ENCODE peak calls at places on chromosome 12, in four cellular contexts. Z is K562, I is SK-N-SH, H is HepG2. N is an unnamed sample.

GRCh38 chr12:108342985-108343384 is 3.9 kb upstream of the CMKLR1 start:
- DNase-seq in Z (no peak), I (no peak), H (no peak), N (no peak)

GRCh38 chr12:26318661-26319068 is 123.3 kb downstream of the SSPN start:
- DNase-seq in Z (peak; percentile 51), I (no peak), H (peak; percentile 73), N (no peak)

GRCh38 chr12:75459755-75460154 is 20.8 kb upstream of the GLIPR1 start:
- DNase-seq in Z (no peak), I (no peak), H (no peak), N (no peak)

GRCh38 chr12:4388032-4388431 is 8.5 kb upstream of the FGF23 start:
- DNase-seq in Z (peak; percentile 23), I (no peak), H (no peak), N (no peak)

GRCh38 chr12:64526859-64527258 is 74.9 kb downstream of the TBK1 start:
- DNase-seq in Z (no peak), I (peak; percentile 65), H (no peak), N (no peak)

GRCh38 chr12:103955811-103956514 is 9.7 kb upstream of the TDG start:
- DNase-seq in Z (no peak), I (peak; percentile 18), H (no peak), N (no peak)

GRCh38 chr12:75944097-75944904 is 87.3 kb downstream of the PHLDA1 start:
- DNase-seq in Z (peak; percentile 24), I (no peak), H (peak; percentile 97), N (no peak)

GRCh38 chr12:24752763-24753462 is 196.0 kb downstream of the BCAT1 start:
- DNase-seq in Z (no peak), I (no peak), H (peak; percentile 65), N (no peak)

GRCh38 chr12:48105321-48105866 is 485 bp downstream of the SENP1 start:
- DNase-seq in Z (no peak), I (no peak), H (no peak), N (no peak)

GRCh38 chr12:111991946-111992345 is 21.0 kb downstream of the TMEM116 start:
- DNase-seq in Z (no peak), I (no peak), H (no peak), N (no peak)

GRCh38 chr12:106917503-106917902 is 38.2 kb upstream of the TMEM263 start:
- DNase-seq in Z (no peak), I (no peak), H (no peak), N (no peak)

GRCh38 chr12:106919910-106920544 is 35.7 kb upstream of the TMEM263 start:
- DNase-seq in Z (peak; percentile 52), I (peak; percentile 54), H (peak; percentile 28), N (no peak)

GRCh38 chr12:106914796-106915634 is 40.7 kb upstream of the TMEM263 start:
- DNase-seq in Z (no peak), I (no peak), H (no peak), N (no peak)

GRCh38 chr12:106915635-106916026 is 40.1 kb upstream of the TMEM263 start:
- DNase-seq in Z (no peak), I (no peak), H (no peak), N (no peak)

GRCh38 chr12:106918746-106919145 is 37.0 kb upstream of the TMEM263 start:
- DNase-seq in Z (peak; percentile 38), I (peak; percentile 59), H (peak; percentile 30), N (peak; percentile 50)
- TF ChIP-seq FOXJ3 in Z (no peak), I (no peak), H (no peak), N (no peak)

GRCh38 chr12:12722351-12723146 is 5.4 kb downstream of the CDKN1B start:
- DNase-seq in Z (no peak), I (no peak), H (no peak), N (no peak)
- TF ChIP-seq FOXJ3 in Z (no peak), I (no peak), H (no peak), N (no peak)

GRCh38 chr12:98579347-98579746 is 14.1 kb upstream of the SLC25A3 start:
- DNase-seq in Z (no peak), I (no peak), H (no peak), N (no peak)

GRCh38 chr12:98580695-98581094 is 12.8 kb upstream of the SLC25A3 start:
- DNase-seq in Z (no peak), I (no peak), H (no peak), N (no peak)

GRCh38 chr12:98579835-98580234 is 13.7 kb upstream of the SLC25A3 start:
- DNase-seq in Z (no peak), I (no peak), H (no peak), N (no peak)

GRCh38 chr12:98578821-98579220 is 14.7 kb upstream of the SLC25A3 start:
- DNase-seq in Z (peak; percentile 58), I (no peak), H (no peak), N (no peak)

DNA sequence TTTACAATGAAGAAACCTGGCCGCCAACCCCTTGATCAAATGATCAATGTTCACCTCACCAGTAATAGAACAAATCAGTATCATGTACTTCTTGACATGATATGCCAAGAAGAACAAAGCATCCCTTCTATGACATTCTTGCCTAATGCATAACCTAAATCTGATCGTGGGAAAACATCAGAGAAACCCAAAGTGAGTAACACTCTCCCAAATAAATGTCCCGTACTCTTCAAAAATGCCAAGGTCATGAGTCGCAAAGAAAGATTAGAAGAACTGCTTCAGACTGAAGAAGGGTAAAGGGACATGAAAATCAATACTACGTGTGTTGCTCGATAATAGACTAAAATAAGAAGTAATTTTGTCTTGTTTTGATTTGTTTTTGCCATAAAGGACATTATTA is 11.4 kb upstream of the SLC25A3 start:
- DNase-seq in Z (no peak), I (no peak), H (no peak), N (no peak)
- TF ChIP-seq FOXJ3 in Z (no peak), I (no peak), H (no peak), N (no peak)

DNA sequence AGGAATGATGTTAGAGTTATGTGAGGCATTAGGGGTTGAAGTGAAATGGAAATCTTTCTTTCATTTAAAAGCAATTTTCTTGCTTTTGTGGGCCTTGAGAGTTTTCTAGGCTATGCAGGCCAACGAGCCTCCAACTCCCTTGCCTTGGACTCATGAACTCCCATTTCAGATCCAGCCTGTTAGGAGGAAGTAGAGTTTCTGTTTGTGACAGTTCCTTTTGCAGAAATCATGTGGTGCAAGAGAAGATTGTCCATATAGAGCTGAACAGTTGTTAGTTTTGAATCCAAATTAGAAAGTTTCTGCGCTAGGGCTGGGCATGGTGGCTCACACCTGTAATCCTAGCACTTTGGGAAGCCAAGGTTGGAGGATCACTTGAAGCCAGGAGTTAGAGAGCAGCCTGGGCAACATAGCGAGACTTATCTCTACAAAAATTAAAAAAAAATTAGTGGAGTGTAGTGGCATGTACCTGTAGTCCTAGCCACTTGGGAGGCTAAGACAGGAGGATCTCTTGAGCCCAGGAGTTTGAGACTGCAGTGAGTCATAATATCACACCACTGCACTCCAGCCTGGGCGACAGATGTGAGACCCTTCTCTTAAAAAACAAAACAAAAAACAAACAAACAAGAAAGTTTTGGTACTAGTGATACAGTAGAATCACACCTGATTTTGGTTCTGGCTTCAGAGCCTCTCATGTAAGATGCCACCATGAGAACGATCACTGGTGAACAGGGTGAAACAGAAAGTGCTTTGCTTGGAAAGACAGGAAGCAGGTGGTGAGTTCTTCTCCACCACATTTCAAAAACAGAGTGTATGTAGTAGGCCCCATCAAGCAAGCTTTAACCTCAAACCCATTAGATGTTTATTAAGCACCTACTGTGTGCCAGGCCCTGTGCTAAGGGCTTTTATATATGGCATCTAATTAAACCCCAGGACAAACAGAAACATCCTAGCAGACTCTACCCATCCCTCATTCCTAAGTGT is 47.5 kb upstream of the MED13L start:
- DNase-seq in Z (no peak), I (no peak), H (no peak), N (no peak)
- TF ChIP-seq FOXJ3 in Z (no peak), I (no peak), H (no peak), N (no peak)

DNA sequence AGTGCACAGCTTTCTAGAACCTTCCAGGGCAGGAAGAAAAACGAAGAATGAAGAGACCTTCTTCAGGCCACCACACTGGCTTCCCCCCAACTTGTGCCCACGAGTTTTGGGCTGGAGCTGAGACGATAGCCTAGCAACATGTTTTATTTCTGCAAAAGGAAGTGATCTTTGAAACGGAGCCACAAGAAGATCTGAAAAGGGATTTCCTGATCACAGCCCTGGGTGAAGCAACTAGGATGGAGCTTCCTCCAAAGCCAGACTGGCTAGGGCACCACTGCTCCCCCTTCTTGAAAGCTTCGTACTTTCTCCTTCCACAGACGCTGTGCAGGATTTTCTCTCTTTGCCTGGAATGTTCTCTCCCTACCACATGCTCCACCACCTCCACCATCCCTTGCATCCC is 418.3 kb downstream of the MED13L start:
- DNase-seq in Z (no peak), I (no peak), H (no peak), N (no peak)
- TF ChIP-seq FOXJ3 in Z (no peak), I (no peak), H (no peak), N (no peak)

N was measured in WTC11.